ENCODE peak calls at places on chromosomes 7 and 10, in five cellular contexts. One of them, this sample, is unnamed.

GRCh38 chr7:39349452-39350123 is 216.6 kb upstream of the YAE1 start:
- DNase-seq in hepatocyte: no peak
- DNase-seq in pancreas: no peak
- DNase-seq in mucosa of descending colon: no peak
- DNase-seq in Caco-2: no peak
- DNase-seq in this sample: no peak

GRCh38 chr7:3710531-3710930 is 409.5 kb downstream of the SDK1 start:
- DNase-seq in Caco-2: no peak
- DNase-seq in mucosa of descending colon: no peak
- DNase-seq in pancreas: no peak
- DNase-seq in hepatocyte: no peak
- DNase-seq in this sample: no peak

GRCh38 chr10:22426653-22427052 is 81.4 kb downstream of the SPAG6 start:
- DNase-seq in Caco-2: no peak
- DNase-seq in mucosa of descending colon: no peak
- DNase-seq in hepatocyte: no peak
- DNase-seq in pancreas: no peak
- DNase-seq in this sample: no peak

GRCh38 chr10:75770634-75771081 is 339.2 kb downstream of the LRMDA start:
- DNase-seq in pancreas: no peak
- DNase-seq in Caco-2: no peak
- DNase-seq in mucosa of descending colon: no peak
- DNase-seq in hepatocyte: no peak
- DNase-seq in this sample: peak; percentile 68

GRCh38 chr7:69526570-69526969 is 71.7 kb upstream of the AUTS2 start:
- DNase-seq in Caco-2: no peak
- DNase-seq in pancreas: no peak
- DNase-seq in hepatocyte: no peak
- DNase-seq in mucosa of descending colon: no peak
- DNase-seq in this sample: no peak

GRCh38 chr10:74542077-74542476 is 284.3 kb upstream of the KAT6B start:
- DNase-seq in hepatocyte: peak; percentile 58
- DNase-seq in Caco-2: no peak
- DNase-seq in mucosa of descending colon: no peak
- DNase-seq in pancreas: no peak
- DNase-seq in this sample: peak; percentile 66

GRCh38 chr7:30796105-30796869 is 25.1 kb downstream of the MINDY4 start:
- DNase-seq in Caco-2: no peak
- DNase-seq in pancreas: no peak
- DNase-seq in hepatocyte: peak; percentile 52
- DNase-seq in mucosa of descending colon: no peak
- DNase-seq in this sample: no peak

GRCh38 chr10:79021331-79021907 is 47.3 kb upstream of the ZMIZ1 start:
- DNase-seq in pancreas: no peak
- DNase-seq in mucosa of descending colon: no peak
- DNase-seq in Caco-2: peak; percentile 21
- DNase-seq in hepatocyte: no peak
- DNase-seq in this sample: no peak

GRCh38 chr10:33214174-33214573 is 120.3 kb downstream of the NRP1 start:
- DNase-seq in mucosa of descending colon: no peak
- DNase-seq in pancreas: no peak
- DNase-seq in Caco-2: no peak
- DNase-seq in hepatocyte: no peak
- DNase-seq in this sample: no peak

GRCh38 chr10:1205450-1206030 is 149.4 kb downstream of the WDR37 start:
- DNase-seq in mucosa of descending colon: no peak
- DNase-seq in Caco-2: peak; percentile 26
- DNase-seq in pancreas: no peak
- DNase-seq in hepatocyte: no peak
- DNase-seq in this sample: no peak

GRCh38 chr7:140541513-140542192 is 62.3 kb upstream of the MKRN1 start:
- DNase-seq in Caco-2: peak; percentile 42
- DNase-seq in mucosa of descending colon: peak; percentile 62
- DNase-seq in hepatocyte: peak; percentile 66
- DNase-seq in pancreas: no peak
- DNase-seq in this sample: no peak

GRCh38 chr10:116255931-116256748 is 16.9 kb downstream of the GFRA1 start:
- DNase-seq in mucosa of descending colon: no peak
- DNase-seq in pancreas: no peak
- DNase-seq in hepatocyte: no peak
- DNase-seq in Caco-2: no peak
- DNase-seq in this sample: no peak

GRCh38 chr10:108521827-108522503 is 1357.5 kb upstream of the SORCS1 start:
- DNase-seq in pancreas: no peak
- DNase-seq in hepatocyte: no peak
- DNase-seq in mucosa of descending colon: no peak
- DNase-seq in Caco-2: no peak
- DNase-seq in this sample: no peak

GRCh38 chr10:123991622-123992570 is 100.3 kb upstream of the CPXM2 start:
- DNase-seq in pancreas: peak; percentile 54
- DNase-seq in mucosa of descending colon: no peak
- DNase-seq in hepatocyte: no peak
- DNase-seq in Caco-2: no peak
- DNase-seq in this sample: no peak

GRCh38 chr7:149459540-149460433 is 1.1 kb downstream of the ZNF777 start:
- DNase-seq in Caco-2: no peak
- DNase-seq in hepatocyte: peak; percentile 47
- DNase-seq in pancreas: peak; percentile 74
- DNase-seq in mucosa of descending colon: peak; percentile 36
- DNase-seq in this sample: no peak

GRCh38 chr7:81645435-81645834 is 124.4 kb downstream of the HGF start:
- DNase-seq in Caco-2: no peak
- DNase-seq in hepatocyte: no peak
- DNase-seq in mucosa of descending colon: no peak
- DNase-seq in pancreas: no peak
- DNase-seq in this sample: no peak

GRCh38 chr7:139857791-139858190 is 28.7 kb downstream of the TBXAS1 start:
- DNase-seq in Caco-2: no peak
- DNase-seq in mucosa of descending colon: no peak
- DNase-seq in hepatocyte: no peak
- DNase-seq in pancreas: no peak
- DNase-seq in this sample: no peak

GRCh38 chr10:75191821-75192568 is 18.6 kb upstream of the VDAC2 start:
- DNase-seq in mucosa of descending colon: peak; percentile 61
- DNase-seq in pancreas: no peak
- DNase-seq in hepatocyte: peak; percentile 85
- DNase-seq in Caco-2: peak; percentile 73
- DNase-seq in this sample: peak; percentile 75

GRCh38 chr7:33807779-33808482 is 97.4 kb upstream of the BMPER start:
- DNase-seq in hepatocyte: peak; percentile 69
- DNase-seq in pancreas: no peak
- DNase-seq in mucosa of descending colon: peak; percentile 38
- DNase-seq in Caco-2: peak; percentile 53
- DNase-seq in this sample: no peak

GRCh38 chr7:55569269-55569663 is 3.0 kb downstream of the VOPP1 start:
- DNase-seq in pancreas: no peak
- DNase-seq in Caco-2: no peak
- DNase-seq in hepatocyte: no peak
- DNase-seq in mucosa of descending colon: no peak
- DNase-seq in this sample: no peak

GRCh38 chr7:108001759-108002725 is 919 bp downstream of the LAMB1 start:
- DNase-seq in mucosa of descending colon: peak; percentile 66
- DNase-seq in hepatocyte: peak; percentile 45
- DNase-seq in pancreas: peak; percentile 77
- DNase-seq in Caco-2: no peak
- DNase-seq in this sample: no peak

GRCh38 chr10:96701265-96701664 is 19.0 kb downstream of the PIK3AP1 start:
- DNase-seq in Caco-2: no peak
- DNase-seq in pancreas: no peak
- DNase-seq in hepatocyte: no peak
- DNase-seq in mucosa of descending colon: no peak
- DNase-seq in this sample: no peak

DNA sequence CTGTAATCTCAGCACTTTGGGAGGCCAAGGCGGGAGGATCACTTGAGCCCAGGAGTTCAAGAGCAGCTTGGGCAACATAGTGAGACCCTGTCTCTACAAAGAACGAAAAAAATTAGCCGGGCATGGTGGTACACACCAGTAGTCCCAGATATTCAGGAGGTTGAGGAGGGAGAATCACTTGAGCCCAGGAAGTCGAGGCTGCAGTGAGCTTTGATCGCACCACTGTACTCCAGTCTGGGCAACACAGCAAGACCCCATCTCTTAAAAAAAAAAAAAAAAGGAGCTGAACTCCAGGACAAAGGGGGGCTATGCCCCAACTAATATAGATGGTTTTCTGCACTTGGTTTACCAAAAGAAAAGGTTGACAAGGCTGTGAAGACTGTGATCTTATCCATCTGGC is 101.2 kb upstream of the ANLN start:
- DNase-seq in Caco-2: no peak
- DNase-seq in hepatocyte: no peak
- DNase-seq in pancreas: no peak
- DNase-seq in mucosa of descending colon: no peak
- DNase-seq in this sample: no peak
- H3K4me3 ChIP-seq in Caco-2: no peak overlapping the region
- H3K4me3 ChIP-seq in hepatocyte: no peak overlapping the region
- H3K4me3 ChIP-seq in pancreas: no peak overlapping the region
- H3K4me3 ChIP-seq in mucosa of descending colon: no peak overlapping the region
- H3K4me3 ChIP-seq in this sample: no peak overlapping the region

GRCh38 chr7:46549347-46549746 is 628.3 kb upstream of the IGFBP3 start:
- DNase-seq in mucosa of descending colon: no peak
- DNase-seq in pancreas: no peak
- DNase-seq in Caco-2: no peak
- DNase-seq in hepatocyte: no peak
- DNase-seq in this sample: no peak

GRCh38 chr7:46554688-46555422 is 633.8 kb upstream of the IGFBP3 start:
- DNase-seq in pancreas: no peak
- DNase-seq in Caco-2: no peak
- DNase-seq in hepatocyte: no peak
- DNase-seq in mucosa of descending colon: no peak
- DNase-seq in this sample: no peak

GRCh38 chr7:46549892-46550639 is 629.0 kb upstream of the IGFBP3 start:
- DNase-seq in pancreas: no peak
- DNase-seq in Caco-2: no peak
- DNase-seq in mucosa of descending colon: no peak
- DNase-seq in hepatocyte: no peak
- DNase-seq in this sample: no peak

GRCh38 chr7:46550864-46551263 is 629.8 kb upstream of the IGFBP3 start:
- DNase-seq in Caco-2: no peak
- DNase-seq in pancreas: no peak
- DNase-seq in mucosa of descending colon: no peak
- DNase-seq in hepatocyte: no peak
- DNase-seq in this sample: no peak

GRCh38 chr7:46551603-46552002 is 630.5 kb upstream of the IGFBP3 start:
- DNase-seq in pancreas: no peak
- DNase-seq in Caco-2: no peak
- DNase-seq in mucosa of descending colon: no peak
- DNase-seq in hepatocyte: no peak
- DNase-seq in this sample: no peak
- H3K4me3 ChIP-seq in pancreas: no peak overlapping the region
- H3K4me3 ChIP-seq in Caco-2: no peak overlapping the region
- H3K4me3 ChIP-seq in mucosa of descending colon: no peak overlapping the region
- H3K4me3 ChIP-seq in hepatocyte: no peak overlapping the region
- H3K4me3 ChIP-seq in this sample: no peak overlapping the region

GRCh38 chr10:42816917-42817316 is 34.3 kb downstream of the BMS1 start:
- DNase-seq in Caco-2: no peak
- DNase-seq in pancreas: no peak
- DNase-seq in hepatocyte: no peak
- DNase-seq in mucosa of descending colon: no peak
- DNase-seq in this sample: no peak
- H3K4me3 ChIP-seq in Caco-2: no peak overlapping the region
- H3K4me3 ChIP-seq in pancreas: no peak overlapping the region
- H3K4me3 ChIP-seq in hepatocyte: no peak overlapping the region
- H3K4me3 ChIP-seq in mucosa of descending colon: no peak overlapping the region
- H3K4me3 ChIP-seq in this sample: no peak overlapping the region

DNA sequence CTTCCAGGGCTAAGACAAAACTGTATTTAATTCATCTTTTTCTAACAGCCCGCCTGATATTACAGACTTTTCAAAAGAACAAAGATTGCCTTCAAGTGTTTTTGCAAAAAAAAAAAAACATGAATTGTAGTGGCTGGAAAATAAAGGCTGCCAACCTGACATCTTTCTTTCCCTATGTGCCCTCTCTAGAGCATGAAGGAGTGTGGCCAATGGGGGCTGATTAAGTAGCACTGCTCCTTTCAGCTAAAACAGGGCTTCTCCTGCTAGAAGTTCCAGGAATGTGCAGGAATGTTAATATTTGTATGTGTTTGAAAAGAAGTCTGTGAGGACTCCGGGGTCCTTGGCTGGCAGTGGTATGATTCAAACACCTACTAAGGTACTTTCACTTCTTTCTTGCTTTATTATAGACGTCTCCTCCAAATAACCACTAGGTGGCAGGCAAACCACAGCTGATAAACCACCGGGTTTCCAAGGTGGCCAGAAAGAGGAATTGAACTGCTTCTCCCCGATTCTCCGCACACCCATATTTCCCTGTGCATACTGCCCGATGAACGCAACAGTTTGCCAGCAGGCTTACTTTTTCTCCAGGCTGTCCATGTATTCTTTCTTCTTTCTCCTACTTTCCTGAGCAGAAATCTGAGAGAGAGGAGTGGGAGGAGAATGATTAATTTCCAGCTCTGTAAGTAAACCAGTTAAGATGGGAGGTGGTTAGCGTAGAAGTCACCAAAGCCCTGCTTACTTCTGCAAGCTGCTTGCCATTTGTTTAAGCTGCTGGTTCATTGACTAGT is 56.8 kb upstream of the DGKI start:
- DNase-seq in Caco-2: peak; percentile 69
- DNase-seq in hepatocyte: peak; percentile 84
- DNase-seq in mucosa of descending colon: no peak
- DNase-seq in pancreas: no peak
- DNase-seq in this sample: peak; percentile 75
- H3K4me3 ChIP-seq in Caco-2: no peak overlapping the region
- H3K4me3 ChIP-seq in hepatocyte: no peak overlapping the region
- H3K4me3 ChIP-seq in mucosa of descending colon: no peak overlapping the region
- H3K4me3 ChIP-seq in pancreas: no peak overlapping the region
- H3K4me3 ChIP-seq in this sample: no peak overlapping the region

GRCh38 chr7:264541-265191 is 25.3 kb upstream of the FOXL3 start:
- DNase-seq in Caco-2: no peak
- DNase-seq in hepatocyte: no peak
- DNase-seq in pancreas: peak; percentile 59
- DNase-seq in mucosa of descending colon: peak; percentile 72
- DNase-seq in this sample: no peak
- H3K4me3 ChIP-seq in Caco-2: no peak overlapping the region
- H3K4me3 ChIP-seq in hepatocyte: no peak overlapping the region
- H3K4me3 ChIP-seq in pancreas: no peak overlapping the region
- H3K4me3 ChIP-seq in mucosa of descending colon: no peak overlapping the region
- H3K4me3 ChIP-seq in this sample: no peak overlapping the region

GRCh38 chr10:66917104-66917503 is 8.7 kb upstream of the LRRTM3 start:
- DNase-seq in Caco-2: no peak
- DNase-seq in hepatocyte: no peak
- DNase-seq in pancreas: no peak
- DNase-seq in mucosa of descending colon: no peak
- DNase-seq in this sample: no peak
- H3K4me3 ChIP-seq in Caco-2: no peak overlapping the region
- H3K4me3 ChIP-seq in hepatocyte: no peak overlapping the region
- H3K4me3 ChIP-seq in pancreas: no peak overlapping the region
- H3K4me3 ChIP-seq in mucosa of descending colon: no peak overlapping the region
- H3K4me3 ChIP-seq in this sample: no peak overlapping the region

This sample was measured in tibial artery.